ENCODE peak calls at places on chromosome 13, in eight cellular contexts. V is uterus, H is A673, T is fibroblast of the aortic adventitia, Y is hepatocyte, E is heart right ventricle, K is astrocyte, X is right lobe of liver. I is an unnamed sample.

GRCh38 chr13:52405369-52405766 is 604 bp downstream of the THSD1 start:
- DNase-seq in H (no peak), E (no peak), X (no peak), T (peak), Y (no peak), V (no peak), K (no peak), I (no peak)

GRCh38 chr13:111610077-111610476 is 289.6 kb downstream of the TEX29 start:
- DNase-seq in X (no peak), K (no peak), T (no peak), H (no peak), E (no peak), Y (no peak), V (no peak), I (no peak)

GRCh38 chr13:97100821-97101220 is 106.5 kb upstream of the OXGR1 start:
- DNase-seq in X (no peak), Y (no peak), K (no peak), E (no peak), H (no peak), T (no peak), V (no peak), I (no peak)

GRCh38 chr13:85729296-85729695 is 69.9 kb downstream of the SLITRK6 start:
- DNase-seq in K (peak), Y (no peak), E (no peak), T (peak), V (no peak), X (no peak), H (no peak), I (no peak)

GRCh38 chr13:112001571-112001970 is 65.4 kb upstream of the SOX1 start:
- DNase-seq in V (no peak), K (no peak), E (no peak), X (no peak), H (no peak), T (no peak), Y (no peak), I (no peak)

GRCh38 chr13:104984296-104984818 is 1551.1 kb downstream of the EFNB2 start:
- DNase-seq in H (no peak), Y (peak), K (peak), E (peak), V (no peak), X (no peak), T (peak), I (no peak)

GRCh38 chr13:37492741-37493514 is 105.6 kb downstream of the POSTN start:
- DNase-seq in H (no peak), E (no peak), V (no peak), Y (no peak), X (no peak), K (peak), T (peak), I (no peak)

GRCh38 chr13:27170521-27171243 is 929 bp downstream of the USP12 start:
- DNase-seq in E (peak), Y (peak), T (peak), H (peak), X (peak), V (peak), K (no peak), I (peak)

GRCh38 chr13:45630791-45631190 is 15.3 kb upstream of the ERICH6B start:
- DNase-seq in X (no peak), K (no peak), H (no peak), T (no peak), E (no peak), Y (no peak), V (no peak), I (no peak)

GRCh38 chr13:81686877-81687276 is 1346.0 kb upstream of the SPRY2 start:
- DNase-seq in K (no peak), V (no peak), X (no peak), T (no peak), Y (no peak), H (peak), E (no peak), I (no peak)

GRCh38 chr13:49791753-49792549 is 531 bp downstream of the KPNA3 start:
- DNase-seq in H (peak), X (peak), Y (peak), T (peak), E (peak), K (peak), V (peak), I (peak)

GRCh38 chr13:73932091-73932490 is 202.1 kb downstream of the KLF12 start:
- DNase-seq in X (no peak), T (no peak), Y (no peak), V (no peak), K (no peak), H (no peak), E (no peak), I (no peak)

GRCh38 chr13:98232456-98232855 is 55.4 kb upstream of the RNF113B start:
- DNase-seq in K (peak), Y (no peak), H (no peak), X (no peak), T (no peak), V (no peak), E (no peak), I (no peak)

GRCh38 chr13:95677564-95678386 is 836 bp downstream of the DNAJC3 start:
- DNase-seq in X (no peak), K (peak), V (no peak), H (peak), T (peak), Y (peak), E (peak), I (peak)

GRCh38 chr13:45092668-45093067 is 27.6 kb upstream of the GTF2F2 start:
- DNase-seq in X (no peak), K (peak), E (peak), V (no peak), H (no peak), Y (no peak), T (peak), I (no peak)

GRCh38 chr13:112974676-112975075 is 5.7 kb downstream of the MCF2L start:
- DNase-seq in H (no peak), Y (no peak), T (no peak), V (no peak), K (no peak), E (no peak), X (no peak), I (no peak)

GRCh38 chr13:74063533-74064100 is 70.6 kb downstream of the KLF12 start:
- DNase-seq in V (no peak), H (no peak), X (no peak), T (no peak), E (no peak), K (no peak), Y (no peak), I (no peak)

GRCh38 chr13:74554581-74555290 is 420.5 kb upstream of the KLF12 start:
- DNase-seq in K (no peak), E (no peak), V (no peak), X (no peak), Y (no peak), T (no peak), H (peak), I (no peak)

GRCh38 chr13:87498681-87499080 is 172.5 kb upstream of the SLITRK5 start:
- DNase-seq in E (no peak), Y (peak), H (peak), X (no peak), V (no peak), K (peak), T (no peak), I (no peak)

GRCh38 chr13:25752957-25753540 is 298.8 kb downstream of the SHISA2 start:
- DNase-seq in Y (peak), V (peak), K (peak), X (no peak), T (peak), E (peak), H (no peak), I (peak)

GRCh38 chr13:109786457-109787134 is at the start of gene IRS2:
- DNase-seq in H (peak), T (peak), K (peak), Y (peak), X (peak), E (peak), V (peak), I (peak)

GRCh38 chr13:35917252-35917941 is 213.8 kb downstream of the DCLK1 start:
- DNase-seq in X (no peak), V (no peak), H (peak), K (peak), T (peak), E (no peak), Y (no peak), I (no peak)

DNA sequence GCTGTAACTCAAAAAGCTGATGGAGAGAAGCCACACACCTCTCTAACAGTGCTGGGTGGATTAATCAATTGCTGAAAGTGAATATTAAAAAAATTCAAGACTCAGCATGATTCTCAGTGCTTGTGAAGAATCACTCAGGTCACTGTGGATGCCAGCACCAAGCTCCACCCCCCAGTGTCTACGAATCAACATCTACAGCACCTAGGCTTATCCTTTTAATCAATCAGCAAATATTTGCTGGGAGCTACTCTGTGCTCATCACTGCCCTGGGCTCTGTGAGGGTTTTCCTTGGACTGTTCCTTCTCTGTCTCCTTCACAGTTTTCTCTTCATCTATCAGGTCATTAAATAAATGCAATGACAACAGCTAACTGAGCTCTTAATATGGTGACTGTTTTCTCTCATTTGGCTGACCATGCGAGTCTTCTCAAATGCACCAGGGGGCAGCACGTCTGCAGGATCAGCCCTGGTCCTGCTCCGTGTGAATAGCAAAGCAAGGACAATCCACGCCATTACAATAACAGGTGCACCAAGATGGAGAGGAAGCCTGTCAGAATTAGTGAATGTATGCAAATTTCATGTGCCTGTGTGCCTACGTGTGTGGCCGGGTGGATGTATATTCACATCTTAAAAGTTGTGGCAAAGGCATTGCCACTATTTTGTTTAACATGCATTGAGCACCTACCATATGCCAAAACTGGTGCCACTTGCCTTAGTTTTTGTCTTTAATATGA is 14.6 kb upstream of the C13orf42 start:
- DNase-seq in K (peak), Y (peak), T (peak), H (peak), V (peak), E (peak), X (no peak), I (peak)
- TF ChIP-seq CTCF in K (peak), Y (peak), T (peak), H (peak), V (peak), E (peak), X (peak), I (peak)

DNA sequence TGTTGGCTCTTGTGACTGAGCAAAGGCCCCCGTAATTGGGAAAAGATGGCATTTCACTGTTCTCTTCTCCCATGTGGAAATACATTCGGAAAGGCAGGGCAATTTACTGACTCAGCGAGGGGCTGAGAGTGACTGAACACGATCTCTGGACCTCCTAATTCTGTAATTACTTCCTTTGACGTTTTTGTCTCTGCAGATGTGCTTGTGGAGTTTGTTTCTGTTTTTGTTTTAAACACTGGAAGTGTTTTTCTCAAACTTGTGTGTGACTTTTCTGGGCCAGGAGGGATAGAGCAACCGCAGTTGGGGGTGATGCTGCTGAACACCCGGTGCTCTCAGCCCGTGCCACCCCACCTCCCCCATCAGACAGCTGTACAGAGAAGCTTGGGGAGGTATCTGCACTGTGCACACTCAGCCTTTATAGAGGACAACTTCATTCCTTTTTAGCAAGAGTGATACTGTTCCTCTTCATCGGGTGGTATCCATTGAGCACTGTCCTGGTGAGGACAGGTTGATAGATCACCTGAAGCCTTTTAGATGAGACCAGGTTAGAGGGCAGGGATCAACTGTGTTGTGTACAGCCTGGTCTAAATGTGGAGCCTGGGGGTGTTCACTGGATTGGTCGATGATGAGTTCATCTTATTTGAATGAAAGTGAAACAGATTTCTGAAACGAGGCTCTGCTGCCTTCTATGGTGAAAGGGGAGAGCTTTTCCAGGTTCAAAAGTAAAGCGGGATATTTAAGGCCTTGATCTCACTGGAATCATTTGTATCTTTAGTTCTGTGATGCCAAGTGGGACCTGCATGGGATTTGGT is 117.4 kb downstream of the ESD start:
- DNase-seq in Y (peak), T (peak), H (peak), V (peak), X (no peak), E (peak), K (no peak), I (no peak)
- H3K4me3 ChIP-seq in Y (no peak), T (peak), H (peak), V (peak), X (peak), E (peak), K (no peak), I (no peak)

DNA sequence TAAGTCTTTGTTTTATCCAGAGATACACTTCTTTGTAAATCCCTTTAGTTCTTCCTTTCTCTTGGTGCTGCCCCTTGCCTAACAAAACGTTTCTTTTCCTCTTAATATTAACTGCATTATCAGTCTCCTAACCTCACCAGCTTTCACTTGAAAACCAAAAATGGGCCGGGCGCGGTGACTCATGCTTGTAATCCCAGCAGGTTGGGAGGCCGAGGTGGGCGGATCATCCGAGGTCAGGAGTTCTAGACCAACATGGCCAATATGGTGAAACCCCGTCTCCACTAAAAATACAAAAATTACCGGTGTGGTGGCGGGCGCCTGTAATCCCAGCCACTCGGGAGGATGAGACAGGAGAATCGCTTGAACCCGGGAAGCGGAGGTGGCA is 329.8 kb upstream of the MIR17HG start:
- DNase-seq in H (peak), Y (peak), V (no peak), X (no peak), T (no peak), K (peak), E (no peak), I (no peak)
- TF ChIP-seq CTCF in H (peak), Y (no peak), V (no peak), X (no peak), T (no peak), K (no peak), E (no peak), I (no peak)

GRCh38 chr13:75864718-75865117 is 228.6 kb downstream of the LMO7 start:
- DNase-seq in T (peak), H (no peak), E (no peak), K (peak), X (no peak), Y (no peak), V (no peak), I (no peak)
- H3K4me3 ChIP-seq in T (no peak), H (no peak), E (no peak), K (no peak), X (no peak), Y (no peak), V (no peak), I (no peak)

DNA sequence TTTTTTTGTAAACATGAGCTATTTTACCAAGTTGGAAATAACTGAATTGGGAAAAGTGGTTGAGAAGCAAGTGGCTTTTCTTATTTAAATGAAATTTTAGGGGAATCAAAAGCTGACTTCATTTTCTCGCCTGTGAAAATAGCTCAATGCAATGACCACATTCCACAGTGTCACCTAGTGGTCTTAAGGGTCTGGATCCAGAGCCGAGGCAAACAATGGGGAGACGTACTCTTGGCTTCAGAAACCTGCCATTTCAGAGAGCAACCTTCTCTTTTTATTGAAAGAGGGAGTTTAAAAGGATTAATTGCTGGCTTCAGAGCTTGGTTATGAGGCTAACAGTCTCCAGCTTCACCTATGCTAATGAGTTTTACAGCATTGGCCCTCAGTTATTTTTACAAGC is 39.7 kb upstream of the RXFP2 start:
- DNase-seq in E (no peak), K (no peak), X (no peak), H (no peak), Y (no peak), V (no peak), T (peak), I (no peak)
- TF ChIP-seq CTCF in E (no peak), K (peak), X (no peak), H (peak), Y (peak), V (no peak), T (peak), I (no peak)

GRCh38 chr13:32390048-32390447 is 37.9 kb downstream of the N4BP2L1 start:
- DNase-seq in Y (no peak), H (no peak), T (no peak), K (no peak), X (no peak), V (no peak), E (no peak), I (no peak)
- H3K4me3 ChIP-seq in Y (no peak), H (no peak), T (no peak), K (no peak), X (no peak), V (no peak), E (no peak), I (no peak)

GRCh38 chr13:93234459-93234858 is 7.9 kb downstream of the GPC6 start:
- DNase-seq in T (no peak), H (no peak), Y (no peak), E (no peak), V (no peak), K (no peak), X (no peak), I (no peak)

GRCh38 chr13:93231867-93232266 is 5.3 kb downstream of the GPC6 start:
- DNase-seq in V (no peak), Y (peak), T (no peak), K (no peak), X (no peak), E (no peak), H (no peak), I (no peak)

GRCh38 chr13:93235258-93236015 is 8.8 kb downstream of the GPC6 start:
- DNase-seq in H (peak), X (no peak), V (no peak), Y (no peak), T (peak), E (no peak), K (peak), I (no peak)

GRCh38 chr13:93230466-93230865 is 3.9 kb downstream of the GPC6 start:
- DNase-seq in Y (peak), H (no peak), K (peak), E (no peak), T (peak), V (no peak), X (no peak), I (no peak)

DNA sequence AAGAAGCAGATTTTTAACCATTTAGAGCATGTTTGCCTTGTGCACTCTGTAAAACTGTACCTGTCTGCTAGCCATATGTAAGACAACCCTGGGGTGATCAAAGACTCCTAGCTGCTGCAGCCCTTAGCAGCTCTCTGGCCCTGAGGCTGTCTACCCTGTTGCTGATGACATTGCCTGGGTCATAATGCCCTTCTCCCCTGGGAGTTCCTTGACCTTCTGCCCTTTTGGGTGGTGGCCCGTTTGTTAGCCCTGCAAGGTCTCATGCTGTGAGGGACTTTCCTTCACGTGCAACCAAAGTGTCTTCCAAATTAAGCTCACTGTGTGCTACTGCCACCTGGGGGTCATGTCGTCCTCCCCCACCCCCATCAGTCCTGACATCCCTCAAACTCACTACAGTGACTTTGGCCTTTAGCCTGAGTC is 7.4 kb downstream of the GPC6 start:
- DNase-seq in T (no peak), V (no peak), Y (peak), K (no peak), H (no peak), E (no peak), X (peak), I (no peak)
- TF ChIP-seq CTCF in T (no peak), V (no peak), Y (peak), K (no peak), H (peak), E (no peak), X (peak), I (no peak)

I was measured in lung.